ENCODE peak calls at places on chromosomes 6 and 20, in six cellular contexts. D is GM23248, O is GM23338, A is A673, W is astrocyte, V is GM12878. U is an unnamed sample.

GRCh38 chr20:45113865-45114264 is 1.1 kb downstream of the WFDC5 start:
- DNase-seq in A (no peak), V (no peak), O (no peak), W (no peak), D (no peak), U (no peak)

GRCh38 chr6:42482126-42482525 is 30.4 kb upstream of the TRERF1 start:
- DNase-seq in V (no peak), W (no peak), D (no peak), A (no peak), O (no peak), U (peak; percentile 31)

GRCh38 chr20:2847802-2848201 is 7.3 kb downstream of the VPS16 start:
- DNase-seq in D (no peak), V (no peak), W (no peak), O (no peak), A (no peak), U (no peak)

GRCh38 chr20:45842169-45842812 is 8.7 kb downstream of the SNX21 start:
- DNase-seq in D (peak; percentile 71), W (no peak), A (no peak), O (no peak), V (peak; percentile 33), U (peak; percentile 12)

GRCh38 chr20:13788167-13788834 is 3.5 kb downstream of the NDUFAF5 start:
- DNase-seq in D (peak; percentile 74), O (peak; percentile 77), V (peak; percentile 21), A (peak; percentile 74), W (peak; percentile 39), U (peak; percentile 73)

GRCh38 chr20:34559311-34560140 is 1.0 kb downstream of the MAP1LC3A start:
- DNase-seq in D (peak; percentile 26), W (no peak), V (no peak), O (peak; percentile 30), A (no peak), U (no peak)

GRCh38 chr6:70668499-70668812 is 773 bp downstream of the SMAP1 start:
- DNase-seq in W (no peak), A (peak; percentile 11), V (no peak), D (peak; percentile 68), O (no peak), U (peak; percentile 24)

GRCh38 chr6:155887431-155887830 is 431.8 kb upstream of the NOX3 start:
- DNase-seq in V (no peak), A (peak; percentile 16), W (no peak), D (no peak), O (peak; percentile 51), U (no peak)

GRCh38 chr20:41173161-41173721 is 35.9 kb downstream of the PLCG1 start:
- DNase-seq in D (peak; percentile 79), W (peak; percentile 31), V (no peak), A (peak; percentile 78), O (peak; percentile 84), U (peak; percentile 52)

GRCh38 chr20:38579921-38580320 is 1.1 kb upstream of the ADIG start:
- DNase-seq in A (no peak), O (no peak), W (no peak), D (no peak), V (no peak), U (no peak)
- H3K4me1 ChIP-seq in A (no peaks in the 10 kb centered on the region), O (no peaks in the 10 kb centered on the region), W (no peaks in the 10 kb centered on the region), D (no peaks in the 10 kb centered on the region), V (no peaks in the 10 kb centered on the region), U (no peaks in the 10 kb centered on the region)

DNA sequence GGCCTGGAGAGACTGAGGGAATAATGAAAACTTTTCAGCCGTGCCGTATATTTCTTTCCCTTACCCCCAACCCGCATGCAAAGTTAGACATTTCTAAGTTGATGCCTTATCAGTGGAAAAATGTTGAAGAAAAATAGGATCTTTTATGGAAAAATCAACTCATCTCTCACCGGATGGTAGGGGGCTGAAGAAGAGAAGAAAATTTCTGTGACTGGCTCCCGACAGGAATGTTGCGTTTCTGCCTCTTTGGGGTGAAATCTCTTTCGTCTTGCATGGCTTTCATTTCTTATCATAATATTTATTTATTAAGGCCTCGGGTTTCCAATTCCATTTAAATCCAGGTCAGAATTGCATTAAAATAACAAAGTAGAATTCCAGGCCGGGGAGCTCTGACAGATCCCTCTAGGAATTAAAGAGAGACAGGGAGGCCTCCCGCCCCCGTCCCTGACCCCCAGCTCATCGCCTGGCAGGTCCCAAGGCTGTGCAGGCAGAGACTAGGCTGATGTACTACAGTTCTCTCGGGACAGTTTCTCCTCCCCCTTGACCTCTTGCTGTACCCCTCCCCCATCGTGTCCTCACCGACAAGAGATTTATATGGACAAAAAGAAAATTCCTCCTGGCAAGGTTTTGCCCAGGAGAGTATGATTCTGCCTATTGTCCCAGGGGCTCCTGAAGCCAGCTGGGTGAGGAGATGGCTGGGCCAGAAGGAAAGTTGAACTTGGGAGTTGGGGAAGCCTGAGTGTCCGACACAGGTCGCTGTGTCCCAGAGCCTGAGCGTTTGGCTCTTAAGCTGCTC is 1.3 kb downstream of the SCUBE3 start:
- DNase-seq in O (peak; percentile 53), V (no peak), W (no peak), D (peak; percentile 46), A (no peak), U (no peak)
- H3K4me3 ChIP-seq in O (peak overlapping the region; percentile 76), V (no peak overlapping the region), W (peak overlapping the region; percentile 63), D (peak overlapping the region; percentile 84), A (no peak overlapping the region), U (peak overlapping the region; percentile 60)

GRCh38 chr20:62495798-62496325 is 20.1 kb upstream of the GATA5 start:
- DNase-seq in W (no peak), O (no peak), D (no peak), A (no peak), V (no peak), U (no peak)
- TF ChIP-seq EZH2 in W (no peak), O (no peak), D (no peak), A (no peak), V (no peak), U (no peak)

DNA sequence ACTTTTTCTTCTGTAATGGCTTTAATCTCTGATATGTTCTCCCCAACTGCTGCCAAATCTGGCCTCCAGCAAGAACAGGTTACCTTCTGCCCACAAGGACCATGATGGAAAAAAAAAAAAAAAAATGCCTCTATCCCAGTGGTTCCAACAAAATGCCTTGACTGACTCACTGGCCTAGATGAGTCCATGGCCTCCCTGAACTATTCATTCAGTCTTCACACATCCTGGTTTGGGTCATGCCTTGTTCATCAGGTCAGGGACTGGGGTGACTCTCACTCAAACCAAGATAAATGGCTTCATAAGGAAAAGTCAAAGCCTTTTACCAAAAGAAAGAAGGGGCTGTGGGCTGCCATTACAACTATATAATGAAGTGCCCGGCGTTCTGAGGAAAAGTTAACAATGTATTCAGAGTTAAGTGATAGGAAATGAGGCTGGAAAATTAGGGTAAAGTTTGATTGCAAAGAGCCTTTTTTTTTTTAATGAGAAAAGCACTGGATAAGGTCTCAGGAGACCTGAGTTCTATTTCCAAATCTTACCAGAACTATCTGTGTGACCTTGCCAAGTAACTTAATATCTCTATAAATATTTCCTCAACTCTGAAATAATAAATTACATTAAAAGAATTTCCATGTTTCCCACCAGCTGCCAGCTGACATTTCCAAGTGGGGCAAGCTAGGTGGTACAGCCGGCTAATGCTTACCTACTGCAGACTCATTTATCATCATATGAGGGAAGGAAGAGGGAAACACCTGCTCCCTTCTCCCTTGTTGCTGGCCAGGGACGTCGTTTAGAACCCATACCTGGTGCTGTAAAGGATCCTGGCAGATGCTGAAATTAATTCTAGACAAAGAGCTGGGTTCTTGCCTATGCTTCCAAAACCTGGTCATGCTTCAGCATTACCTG is 380.0 kb upstream of the MARCKS start:
- DNase-seq in A (no peak), D (peak; percentile 72), O (no peak), V (no peak), W (peak; percentile 27), U (peak; percentile 46)
- H3K4me1 ChIP-seq in A (no peaks in the 10 kb centered on the region), D (peaks cover 5% of the 10 kb centered on the region), O (peaks cover 12% of the 10 kb centered on the region), V (no peaks in the 10 kb centered on the region), W (no peaks in the 10 kb centered on the region), U (no peaks in the 10 kb centered on the region)

DNA sequence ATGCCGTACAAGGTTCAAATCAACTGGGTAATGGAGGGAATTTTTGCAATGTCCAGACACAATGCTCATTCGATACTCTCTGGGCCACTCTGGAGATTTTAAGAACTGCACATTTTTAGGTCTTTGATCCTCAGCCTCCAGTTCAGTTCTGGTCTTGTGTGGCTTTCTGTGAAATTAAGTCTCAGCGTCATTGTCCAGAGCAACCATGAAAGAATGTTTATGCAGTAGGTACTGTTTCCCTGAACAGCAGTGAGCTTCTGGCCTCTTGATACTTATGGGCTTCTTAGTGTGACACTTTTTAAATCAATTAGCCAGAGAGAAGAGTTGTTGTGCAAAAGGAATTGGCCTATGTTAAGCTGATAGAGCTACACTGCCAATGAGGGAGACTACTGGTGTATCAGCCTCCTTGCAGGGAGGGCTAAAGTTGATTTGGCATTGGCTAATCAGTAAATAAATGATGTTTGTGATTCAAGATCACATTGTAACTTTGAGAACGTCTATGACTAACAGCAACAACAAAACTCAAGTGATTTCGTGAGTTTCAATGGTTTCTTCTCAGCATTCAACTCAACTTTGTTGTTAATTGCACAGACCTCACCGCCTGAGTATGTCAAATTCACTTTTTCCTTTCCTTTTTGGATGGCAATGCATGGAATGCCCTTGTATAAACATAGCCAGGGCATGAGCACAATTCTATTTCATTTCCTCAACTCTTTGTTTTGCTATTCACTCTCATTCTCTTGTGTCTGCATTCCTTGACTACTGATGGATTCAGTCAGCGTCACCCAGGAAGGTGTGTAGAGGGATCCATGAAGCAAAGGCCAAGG is 85.1 kb downstream of the GJA1 start:
- DNase-seq in V (no peak), A (no peak), O (peak; percentile 50), W (peak; percentile 98), D (peak; percentile 79), U (peak; percentile 58)
- H3K4me3 ChIP-seq in V (no peak overlapping the region), A (no peak overlapping the region), O (no peak overlapping the region), W (no peak overlapping the region), D (no peak overlapping the region), U (no peak overlapping the region)

GRCh38 chr20:22579119-22579427 is 5.3 kb downstream of the FOXA2 start:
- DNase-seq in O (peak; percentile 96), W (no peak), D (no peak), V (no peak), A (no peak), U (no peak)
- TF ChIP-seq EZH2 in O (no peak), W (no peak), D (peak; percentile 15), V (no peak), A (peak; percentile 66), U (no peak)

DNA sequence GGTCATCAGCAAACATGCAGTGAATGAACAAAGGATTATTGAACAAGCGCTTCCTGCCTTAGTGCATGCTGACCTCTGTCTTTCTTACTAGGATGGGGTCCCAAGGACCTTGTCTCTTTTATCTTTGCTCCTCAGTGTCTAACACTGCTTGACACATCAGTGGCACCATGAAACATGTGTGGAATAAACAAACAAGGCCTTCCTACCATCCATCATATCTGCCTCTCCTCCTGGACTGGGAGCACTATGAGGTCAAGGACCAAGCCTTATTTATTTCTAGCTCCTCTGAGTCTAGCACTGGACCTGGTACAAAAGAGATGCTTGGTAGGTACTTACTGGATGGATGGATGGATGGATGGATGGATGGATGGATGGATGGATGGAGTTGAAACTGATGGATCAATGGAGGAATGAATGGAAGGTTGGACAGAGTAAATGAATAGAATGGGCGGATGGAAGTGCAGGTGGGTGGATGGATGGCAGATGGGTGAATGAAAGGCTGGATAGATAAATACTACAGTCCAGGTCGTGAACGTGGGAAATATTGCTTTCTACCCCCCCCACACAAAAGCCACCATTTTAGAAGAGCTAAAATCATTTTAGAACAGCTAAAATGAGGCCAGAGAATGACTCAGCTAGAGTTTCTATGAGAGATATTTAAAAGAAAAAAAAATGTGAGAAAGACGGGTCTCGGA is 104.1 kb upstream of the PTPN1 start:
- DNase-seq in W (no peak), O (no peak), V (no peak), A (no peak), D (no peak), U (no peak)
- H3K4me1 ChIP-seq in W (no peaks in the 10 kb centered on the region), O (no peaks in the 10 kb centered on the region), V (no peaks in the 10 kb centered on the region), A (no peaks in the 10 kb centered on the region), D (no peaks in the 10 kb centered on the region), U (no peaks in the 10 kb centered on the region)

U was measured in fibroblast of lung.